ENCODE peak calls at places on chromosomes 4 and X, in five cellular contexts. S is IMR-90; F is PC-3; X is CD4-positive, alpha-beta T cell; R is mesenchymal stem cell. K is an unnamed sample.

GRCh38 chrX:19686876-19687275 is 171.6 kb upstream of the MAP3K15 start:
- DNase-seq in S (no peak), F (no peak), X (no peak), R (no peak), K (no peak)

GRCh38 chr4:10164877-10165283 is 48.3 kb upstream of the WDR1 start:
- DNase-seq in S (peak; percentile 42), F (peak; percentile 43), X (no peak), R (peak; percentile 16), K (peak; percentile 53)

GRCh38 chr4:41602113-41602512 is 64.2 kb downstream of the LIMCH1 start:
- DNase-seq in S (no peak), F (no peak), X (no peak), R (no peak), K (no peak)

GRCh38 chr4:77022581-77023133 is 53.1 kb downstream of the CCNI start:
- DNase-seq in S (peak; percentile 81), F (no peak), X (no peak), R (peak; percentile 74), K (peak; percentile 78)

GRCh38 chrX:133475953-133476352 is 60.7 kb upstream of the GPC4 start:
- DNase-seq in S (no peak), F (no peak), X (no peak), R (no peak), K (no peak)

GRCh38 chr4:63922146-63922545 is 487.1 kb downstream of the TECRL start:
- DNase-seq in S (no peak), F (no peak), X (no peak), R (no peak), K (no peak)

GRCh38 chrX:13412208-13412600 is 92.4 kb upstream of the ATXN3L start:
- DNase-seq in S (no peak), F (no peak), X (no peak), R (no peak), K (no peak)

GRCh38 chr4:40196724-40197281 is at the start of gene RHOH:
- DNase-seq in S (no peak), F (no peak), X (peak; percentile 67), R (no peak), K (peak; percentile 98)

GRCh38 chr4:176894498-176894897 is 101.8 kb upstream of the VEGFC start:
- DNase-seq in S (no peak), F (no peak), X (no peak), R (no peak), K (no peak)

GRCh38 chr4:41757521-41758156 is 9.1 kb upstream of the PHOX2B start:
- DNase-seq in S (no peak), F (peak; percentile 35), X (no peak), R (no peak), K (peak; percentile 58)

GRCh38 chrX:111506826-111507225 is 4.6 kb upstream of the SERTM2 start:
- DNase-seq in S (no peak), F (no peak), X (no peak), R (no peak), K (no peak)

GRCh38 chr4:95289028-95289634 is 259.6 kb downstream of the UNC5C start:
- DNase-seq in S (peak; percentile 16), F (peak; percentile 39), X (no peak), R (peak; percentile 16), K (peak; percentile 42)

GRCh38 chr4:155604718-155605601 is 61.7 kb upstream of the GUCY1A1 start:
- DNase-seq in S (peak; percentile 93), F (peak; percentile 87), X (no peak), R (peak; percentile 81), K (no peak)

GRCh38 chrX:38999967-39000745 is 198.9 kb downstream of the MID1IP1 start:
- DNase-seq in S (peak; percentile 31), F (no peak), X (no peak), R (peak; percentile 46), K (no peak)

GRCh38 chr4:4271912-4272311 is 18.0 kb downstream of the LYAR start:
- DNase-seq in S (no peak), F (no peak), X (no peak), R (peak; percentile 24), K (no peak)

GRCh38 chrX:16469870-16470269 is 180.1 kb upstream of the S100G start:
- DNase-seq in S (no peak), F (no peak), X (no peak), R (no peak), K (no peak)

GRCh38 chr4:20237894-20238537 is 13.7 kb upstream of the SLIT2 start:
- DNase-seq in S (no peak), F (no peak), X (no peak), R (no peak), K (no peak)

GRCh38 chr4:149031399-149031798 is 589.2 kb upstream of the NR3C2 start:
- DNase-seq in S (peak; percentile 19), F (peak; percentile 32), X (no peak), R (no peak), K (peak; percentile 52)

GRCh38 chr4:170080496-170080895 is 9.3 kb downstream of the AADAT start:
- DNase-seq in S (no peak), F (no peak), X (no peak), R (no peak), K (no peak)

GRCh38 chr4:186068581-186069402 is at the start of gene TLR3:
- DNase-seq in S (peak; percentile 22), F (peak; percentile 20), X (no peak), R (peak; percentile 66), K (peak; percentile 18)

GRCh38 chrX:53281321-53281822 is at the start of gene IQSEC2:
- DNase-seq in S (peak; percentile 77), F (peak; percentile 89), X (no peak), R (peak; percentile 82), K (peak; percentile 94)

GRCh38 chr4:6452116-6452896 is 20.1 kb downstream of the PPP2R2C start:
- DNase-seq in S (no peak), F (no peak), X (no peak), R (no peak), K (no peak)

GRCh38 chrX:15930585-15930984 is 76.0 kb upstream of the AP1S2 start:
- DNase-seq in S (peak; percentile 66), F (peak; percentile 66), X (no peak), R (peak; percentile 44), K (peak; percentile 71)

GRCh38 chrX:21658746-21659145 is 616 bp upstream of the KLHL34 start:
- DNase-seq in S (no peak), F (no peak), X (peak; percentile 11), R (no peak), K (no peak)

GRCh38 chrX:25144043-25144940 is 128.5 kb upstream of the ARX start:
- DNase-seq in S (peak; percentile 64), F (peak; percentile 60), X (peak; percentile 9), R (peak; percentile 41), K (peak; percentile 89)

GRCh38 chr4:88963817-88964216 is 93.2 kb downstream of the FAM13A start:
- DNase-seq in S (peak; percentile 73), F (peak; percentile 79), X (no peak), R (peak; percentile 73), K (no peak)

GRCh38 chr4:3346146-3346545 is 53.3 kb downstream of the RGS12 start:
- DNase-seq in S (peak; percentile 84), F (peak; percentile 78), X (no peak), R (peak; percentile 85), K (peak; percentile 87)

GRCh38 chr4:139833131-139833930 is 167.7 kb downstream of the MGST2 start:
- DNase-seq in S (no peak), F (no peak), X (no peak), R (no peak), K (no peak)
- H3K27ac ChIP-seq in S (no peak overlapping the region), F (no peak overlapping the region), X (no peak overlapping the region), R (no peak overlapping the region), K (no peak overlapping the region)

GRCh38 chrX:46796574-46797191 is 37.8 kb upstream of the SLC9A7 start:
- DNase-seq in S (peak; percentile 64), F (peak; percentile 86), X (peak; percentile 58), R (peak; percentile 61), K (peak; percentile 82)

GRCh38 chrX:46791927-46792825 is 33.3 kb upstream of the SLC9A7 start:
- DNase-seq in S (peak; percentile 92), F (peak; percentile 96), X (no peak), R (peak; percentile 86), K (peak; percentile 82)

GRCh38 chrX:46792826-46793195 is 33.9 kb upstream of the SLC9A7 start:
- DNase-seq in S (no peak), F (no peak), X (no peak), R (no peak), K (no peak)

GRCh38 chrX:46788902-46789301 is 30.0 kb upstream of the SLC9A7 start:
- DNase-seq in S (peak; percentile 65), F (no peak), X (no peak), R (peak; percentile 19), K (peak; percentile 40)

DNA sequence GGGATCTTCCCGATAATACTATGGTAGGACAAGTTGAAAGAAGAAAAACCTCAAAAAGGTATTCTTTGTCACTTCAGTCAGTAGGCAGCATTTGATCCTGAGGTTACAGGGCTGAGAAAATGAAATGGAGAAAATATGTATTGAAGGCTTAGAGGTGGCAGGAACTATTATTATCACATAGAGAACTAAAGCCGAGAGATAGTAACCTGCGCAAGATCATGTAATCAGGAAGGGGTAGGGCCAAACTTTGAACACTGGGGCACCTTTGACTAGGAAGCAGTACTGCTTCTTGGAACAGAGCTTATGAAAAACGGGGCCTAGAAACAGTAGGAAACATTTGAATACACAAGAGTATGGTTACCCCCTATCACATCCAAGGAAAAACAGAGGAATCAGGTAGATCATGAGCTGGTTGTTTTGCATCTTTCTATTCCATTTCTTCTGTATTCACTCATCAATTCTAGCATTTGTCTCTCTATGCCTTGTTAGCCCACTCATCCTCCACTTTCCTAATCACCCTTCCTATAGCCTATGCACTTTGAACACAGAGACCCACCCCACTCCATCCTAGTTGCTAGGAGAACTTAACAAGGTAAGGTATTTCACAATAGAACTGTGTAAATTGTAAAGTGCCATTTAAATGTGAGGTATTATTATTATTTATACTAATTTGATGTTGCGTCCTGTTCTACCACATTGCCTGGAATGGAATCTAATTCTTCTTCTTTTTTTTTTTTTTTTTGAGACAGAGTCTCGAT is 34.6 kb upstream of the SLC9A7 start:
- DNase-seq in S (no peak), F (peak; percentile 41), X (no peak), R (no peak), K (no peak)
- H3K27ac ChIP-seq in S (no peak overlapping the region), F (peak overlapping the region; percentile 100), X (no peak overlapping the region), R (no peak overlapping the region), K (no peak overlapping the region)

DNA sequence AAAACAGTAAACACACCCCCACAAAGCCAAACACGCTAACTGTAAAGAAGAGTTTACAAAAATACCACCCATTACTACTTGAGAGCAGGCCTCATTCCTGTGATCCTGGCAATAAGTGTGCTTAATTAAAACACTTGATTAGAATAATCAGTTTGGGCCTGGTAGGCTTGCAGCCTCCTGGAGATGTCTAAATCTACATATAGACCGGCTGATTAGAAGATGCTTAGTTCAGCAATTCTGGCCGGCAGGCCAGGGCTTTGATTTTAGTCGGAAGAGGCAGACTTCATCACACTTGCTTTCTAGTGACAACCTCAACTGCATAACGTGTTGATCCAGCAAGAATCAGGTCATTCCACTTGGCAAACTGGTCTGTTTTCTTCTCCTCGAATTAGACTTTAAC is 114.0 kb downstream of the DCTD start:
- DNase-seq in S (no peak), F (no peak), X (no peak), R (no peak), K (no peak)
- H3K27ac ChIP-seq in S (no peak overlapping the region), F (no peak overlapping the region), X (no peak overlapping the region), R (no peak overlapping the region), K (no peak overlapping the region)

GRCh38 chrX:2629316-2630168 is 61.6 kb upstream of the CD99 start:
- DNase-seq in S (no peak), F (no peak), X (no peak), R (no peak), K (no peak)

GRCh38 chrX:2631743-2632532 is 59.2 kb upstream of the CD99 start:
- DNase-seq in S (no peak), F (no peak), X (no peak), R (no peak), K (no peak)

GRCh38 chrX:2626750-2627149 is 64.3 kb upstream of the CD99 start:
- DNase-seq in S (no peak), F (no peak), X (no peak), R (no peak), K (no peak)

GRCh38 chrX:2627272-2627867 is 63.7 kb upstream of the CD99 start:
- DNase-seq in S (peak; percentile 27), F (peak; percentile 55), X (no peak), R (peak; percentile 33), K (peak; percentile 74)

GRCh38 chrX:2628751-2629315 is 62.3 kb upstream of the CD99 start:
- DNase-seq in S (no peak), F (no peak), X (no peak), R (no peak), K (no peak)
- H3K27ac ChIP-seq in S (no peak overlapping the region), F (no peak overlapping the region), X (peak overlapping the region; percentile 48), R (no peak overlapping the region), K (no peak overlapping the region)

K was measured in A673.